ENCODE peak calls at places on chromosomes 2 and 18, in four cellular contexts. T is HepG2, C is K562, P is Panc1. I is an unnamed sample.

GRCh38 chr18:68494802-68495560 is 219.9 kb downstream of the TMX3 start:
- DNase-seq in T (no peak), P (no peak), C (no peak), I (no peak)

GRCh38 chr2:75833386-75833785 is 122.7 kb upstream of the GCFC2 start:
- DNase-seq in C (no peak), T (no peak), P (no peak), I (no peak)

GRCh38 chr2:231411871-231412615 is 16.5 kb downstream of the B3GNT7 start:
- DNase-seq in C (no peak), T (peak; percentile 79), P (peak; percentile 57), I (peak; percentile 31)

GRCh38 chr2:202135111-202135874 is 62.2 kb downstream of the KIAA2012 start:
- DNase-seq in T (no peak), P (no peak), C (no peak), I (no peak)

GRCh38 chr18:45730832-45731545 is 7.0 kb downstream of the SLC14A1 start:
- DNase-seq in T (no peak), P (peak; percentile 69), C (no peak), I (no peak)

GRCh38 chr18:57430166-57430958 is 4.8 kb upstream of the ONECUT2 start:
- DNase-seq in P (no peak), C (peak; percentile 2), T (no peak), I (no peak)

GRCh38 chr2:174593574-174594203 is 3.9 kb downstream of the WIPF1 start:
- DNase-seq in C (no peak), T (no peak), P (no peak), I (no peak)

GRCh38 chr2:46360303-46360702 is 63.1 kb downstream of the EPAS1 start:
- DNase-seq in C (no peak), P (no peak), T (no peak), I (no peak)

GRCh38 chr2:17658251-17658843 is 95.3 kb downstream of the SMC6 start:
- DNase-seq in C (no peak), T (no peak), P (no peak), I (no peak)

GRCh38 chr2:96423866-96424265 is 81.3 kb downstream of the NEURL3 start:
- DNase-seq in P (no peak), T (no peak), C (no peak), I (no peak)

GRCh38 chr2:205556841-205557539 is 125.3 kb upstream of the NRP2 start:
- DNase-seq in T (no peak), P (no peak), C (no peak), I (no peak)

GRCh38 chr2:10246370-10246769 is 56.3 kb upstream of the HPCAL1 start:
- DNase-seq in P (no peak), C (no peak), T (no peak), I (no peak)

GRCh38 chr2:148813603-148814065 is 61.4 kb upstream of the KIF5C start:
- DNase-seq in C (peak; percentile 51), P (no peak), T (no peak), I (no peak)

GRCh38 chr2:64951306-64951953 is 37.8 kb upstream of the SLC1A4 start:
- DNase-seq in C (no peak), T (no peak), P (no peak), I (no peak)

GRCh38 chr2:64950226-64951160 is 38.7 kb upstream of the SLC1A4 start:
- DNase-seq in P (no peak), C (no peak), T (no peak), I (no peak)

GRCh38 chr2:64955467-64955866 is 33.7 kb upstream of the SLC1A4 start:
- DNase-seq in T (no peak), C (peak; percentile 53), P (no peak), I (no peak)

GRCh38 chr2:64952896-64953482 is 36.2 kb upstream of the SLC1A4 start:
- DNase-seq in C (no peak), P (no peak), T (no peak), I (no peak)

DNA sequence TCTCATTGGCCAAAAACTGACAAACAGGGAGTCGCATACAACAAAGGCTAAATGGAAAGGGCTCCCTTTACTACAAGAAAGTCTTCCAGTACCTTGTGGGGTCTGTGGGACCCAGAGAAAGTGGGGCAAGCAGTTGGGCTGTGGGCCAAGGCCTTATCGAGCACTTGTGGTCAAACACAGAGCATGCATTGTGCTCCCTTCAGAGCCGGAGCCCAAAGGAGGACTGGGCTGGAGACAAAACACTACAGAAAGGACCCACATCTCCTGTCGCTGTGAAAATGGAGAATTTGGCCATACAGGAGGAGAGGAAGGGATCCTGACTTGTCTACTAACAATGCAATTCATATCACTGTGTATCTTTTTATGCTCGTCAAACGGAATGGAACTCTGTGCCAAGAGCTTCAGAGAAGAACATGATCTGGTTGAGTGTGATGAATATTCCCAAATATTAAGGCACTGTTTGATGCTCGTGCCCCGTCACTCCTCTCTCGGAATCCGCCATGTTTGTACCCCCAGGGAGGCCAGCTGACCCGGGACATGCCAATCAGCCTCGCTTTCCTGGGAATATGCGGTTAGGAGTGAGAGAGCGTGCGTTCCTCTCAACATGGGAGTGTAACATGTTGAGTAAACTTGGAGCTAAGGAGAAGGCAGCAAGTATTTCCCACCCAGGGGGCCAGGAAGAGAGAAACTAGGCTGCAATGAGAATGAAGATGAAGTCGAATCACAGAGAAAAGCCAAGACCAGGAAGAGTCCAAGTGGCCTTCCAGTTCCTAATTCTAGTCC is 36.9 kb upstream of the SLC1A4 start:
- DNase-seq in C (no peak), P (no peak), T (no peak), I (no peak)
- TF ChIP-seq TCF7L2 in C (no peak), P (no peak), T (no peak), I (no peak)

DNA sequence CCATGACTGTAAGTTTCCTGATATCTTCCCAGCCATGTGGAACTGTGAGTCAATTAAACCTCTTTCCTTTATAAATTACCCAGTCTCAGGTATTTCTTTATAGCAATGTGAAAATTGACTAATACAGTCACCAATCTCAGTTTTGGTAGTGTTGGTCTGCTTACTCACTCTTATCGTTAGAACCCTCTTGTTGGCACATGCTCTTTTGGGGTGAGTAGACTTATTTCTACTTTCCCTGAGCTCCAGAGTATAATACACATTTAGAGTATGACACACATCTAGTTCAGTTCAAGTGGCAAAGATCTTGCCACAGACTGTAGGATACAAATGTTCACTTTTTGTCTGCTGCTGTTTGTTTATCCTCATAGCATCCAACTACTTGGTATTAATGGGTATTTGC is 347.5 kb upstream of the CELF4 start:
- DNase-seq in T (no peak), P (no peak), C (no peak), I (no peak)
- TF ChIP-seq TCF7L2 in T (no peak), P (no peak), C (no peak), I (no peak)

GRCh38 chr2:128732976-128733431 is 414.3 kb upstream of the HS6ST1 start:
- DNase-seq in C (no peak), P (no peak), T (no peak), I (no peak)
- TF ChIP-seq TCF7L2 in C (no peak), P (no peak), T (no peak), I (no peak)

DNA sequence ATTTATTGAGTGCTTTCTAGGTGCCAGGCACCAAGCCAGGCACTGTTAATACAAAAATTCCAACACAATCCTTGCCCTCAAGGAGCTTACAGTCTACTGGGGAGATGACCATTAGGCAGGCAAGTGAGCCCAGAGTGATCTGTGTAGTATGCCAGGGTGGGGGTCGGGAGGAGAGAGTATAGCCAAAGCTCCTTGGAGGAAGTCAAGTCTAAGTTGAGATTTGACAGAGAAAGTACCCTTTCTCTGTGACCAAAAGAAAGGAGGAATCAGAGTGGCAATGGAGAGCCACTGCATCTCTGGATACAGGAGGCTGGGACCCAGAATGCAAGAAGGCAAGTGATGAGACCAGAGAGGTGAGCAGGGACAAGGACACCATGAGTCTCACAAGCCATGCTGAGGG is 7.5 kb downstream of the ANKRD53 start:
- DNase-seq in P (no peak), C (no peak), T (no peak), I (no peak)
- TF ChIP-seq TCF7L2 in P (no peak), C (no peak), T (no peak), I (no peak)

DNA sequence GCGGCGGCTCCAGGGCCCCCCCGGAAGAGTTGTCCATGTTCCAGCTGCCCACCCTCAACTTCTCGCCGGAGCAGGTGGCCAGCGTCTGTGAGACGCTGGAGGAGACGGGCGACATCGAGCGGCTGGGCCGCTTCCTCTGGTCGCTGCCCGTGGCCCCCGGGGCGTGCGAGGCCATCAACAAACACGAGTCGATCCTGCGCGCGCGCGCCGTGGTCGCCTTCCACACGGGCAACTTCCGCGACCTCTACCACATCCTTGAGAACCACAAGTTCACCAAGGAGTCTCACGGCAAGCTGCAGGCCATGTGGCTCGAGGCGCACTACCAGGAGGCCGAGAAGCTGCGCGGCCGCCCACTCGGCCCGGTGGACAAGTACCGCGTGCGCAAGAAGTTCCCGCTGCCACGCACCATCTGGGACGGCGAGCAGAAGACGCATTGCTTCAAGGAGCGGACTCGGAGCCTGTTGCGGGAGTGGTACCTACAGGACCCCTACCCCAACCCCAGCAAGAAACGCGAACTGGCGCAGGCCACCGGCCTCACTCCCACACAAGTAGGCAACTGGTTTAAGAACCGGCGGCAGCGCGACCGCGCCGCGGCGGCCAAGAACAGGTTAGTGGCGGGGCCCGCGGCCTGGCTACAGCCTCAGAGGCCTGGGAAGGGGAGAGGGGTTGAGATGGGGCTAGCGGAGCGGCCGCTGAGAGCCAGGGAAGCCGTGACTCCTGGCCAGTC is 965 bp downstream of the SIX3 start:
- DNase-seq in P (no peak), T (no peak), C (no peak), I (no peak)
- TF ChIP-seq TCF7L2 in P (no peak), T (no peak), C (no peak), I (no peak)

GRCh38 chr2:3526871-3527270 is 7.5 kb upstream of the ADI1 start:
- DNase-seq in T (no peak), P (no peak), C (no peak), I (no peak)

GRCh38 chr2:3523551-3524041 is 4.3 kb upstream of the ADI1 start:
- DNase-seq in P (no peak), T (peak; percentile 65), C (no peak), I (no peak)

GRCh38 chr2:3520591-3520990 is 1.3 kb upstream of the ADI1 start:
- DNase-seq in P (no peak), C (no peak), T (no peak), I (no peak)

GRCh38 chr2:3519255-3520190 is at the start of gene ADI1:
- DNase-seq in P (no peak), C (peak; percentile 82), T (peak; percentile 83), I (peak; percentile 57)

GRCh38 chr2:3522851-3523481 is 3.6 kb upstream of the ADI1 start:
- DNase-seq in P (no peak), C (no peak), T (peak; percentile 60), I (no peak)
- TF ChIP-seq TCF7L2 in P (no peak), C (no peak), T (no peak), I (no peak)

I was measured in HCT116.